ENCODE peak calls at places on chromosome 11, in five cellular contexts. One of them, this sample, is unnamed. For H3K9me3, the result is how much of the 10 kb centered on the place peaks cover.

GRCh38 chr11:133082851-133083488 is 449.3 kb downstream of the OPCML start:
- DNase-seq in right lobe of liver: peak
- DNase-seq in pancreas: peak
- DNase-seq in HAP-1: peak
- DNase-seq in CD8-positive, alpha-beta memory T cell: no peak
- DNase-seq in this sample: peak

GRCh38 chr11:1757861-1758610 is 5.7 kb downstream of the CTSD start:
- DNase-seq in right lobe of liver: peak
- DNase-seq in pancreas: no peak
- DNase-seq in HAP-1: no peak
- DNase-seq in CD8-positive, alpha-beta memory T cell: peak
- DNase-seq in this sample: no peak

GRCh38 chr11:10366568-10367331 is 61.9 kb downstream of the ADM start:
- DNase-seq in right lobe of liver: peak
- DNase-seq in pancreas: peak
- DNase-seq in HAP-1: peak
- DNase-seq in CD8-positive, alpha-beta memory T cell: no peak
- DNase-seq in this sample: peak

GRCh38 chr11:12157241-12157661 is 46.9 kb downstream of the MICAL2 start:
- DNase-seq in right lobe of liver: no peak
- DNase-seq in pancreas: no peak
- DNase-seq in HAP-1: no peak
- DNase-seq in CD8-positive, alpha-beta memory T cell: no peak
- DNase-seq in this sample: no peak

GRCh38 chr11:35305670-35306382 is 113.5 kb downstream of the SLC1A2 start:
- DNase-seq in right lobe of liver: no peak
- DNase-seq in pancreas: no peak
- DNase-seq in HAP-1: peak
- DNase-seq in CD8-positive, alpha-beta memory T cell: peak
- DNase-seq in this sample: no peak

GRCh38 chr11:95699631-95700470 is 89.7 kb downstream of the FAM76B start:
- DNase-seq in right lobe of liver: no peak
- DNase-seq in pancreas: no peak
- DNase-seq in HAP-1: no peak
- DNase-seq in CD8-positive, alpha-beta memory T cell: no peak
- DNase-seq in this sample: no peak

GRCh38 chr11:64298966-64299846 is 952 bp upstream of the CATSPERZ start:
- DNase-seq in right lobe of liver: peak
- DNase-seq in pancreas: peak
- DNase-seq in HAP-1: no peak
- DNase-seq in CD8-positive, alpha-beta memory T cell: no peak
- DNase-seq in this sample: no peak

GRCh38 chr11:10349806-10350205 is 44.9 kb downstream of the ADM start:
- DNase-seq in right lobe of liver: no peak
- DNase-seq in pancreas: no peak
- DNase-seq in HAP-1: no peak
- DNase-seq in CD8-positive, alpha-beta memory T cell: no peak
- DNase-seq in this sample: no peak

GRCh38 chr11:122756417-122756816 is 81.9 kb upstream of the CRTAM start:
- DNase-seq in right lobe of liver: peak
- DNase-seq in pancreas: no peak
- DNase-seq in HAP-1: no peak
- DNase-seq in CD8-positive, alpha-beta memory T cell: peak
- DNase-seq in this sample: no peak

GRCh38 chr11:19903620-19904069 is 191.0 kb downstream of the NAV2 start:
- DNase-seq in right lobe of liver: peak
- DNase-seq in pancreas: peak
- DNase-seq in HAP-1: peak
- DNase-seq in CD8-positive, alpha-beta memory T cell: no peak
- DNase-seq in this sample: no peak
- H3K9me3 ChIP-seq in right lobe of liver: under half
- H3K9me3 ChIP-seq in pancreas: under half
- H3K9me3 ChIP-seq in HAP-1: under half
- H3K9me3 ChIP-seq in CD8-positive, alpha-beta memory T cell: under half
- H3K9me3 ChIP-seq in this sample: under half

DNA sequence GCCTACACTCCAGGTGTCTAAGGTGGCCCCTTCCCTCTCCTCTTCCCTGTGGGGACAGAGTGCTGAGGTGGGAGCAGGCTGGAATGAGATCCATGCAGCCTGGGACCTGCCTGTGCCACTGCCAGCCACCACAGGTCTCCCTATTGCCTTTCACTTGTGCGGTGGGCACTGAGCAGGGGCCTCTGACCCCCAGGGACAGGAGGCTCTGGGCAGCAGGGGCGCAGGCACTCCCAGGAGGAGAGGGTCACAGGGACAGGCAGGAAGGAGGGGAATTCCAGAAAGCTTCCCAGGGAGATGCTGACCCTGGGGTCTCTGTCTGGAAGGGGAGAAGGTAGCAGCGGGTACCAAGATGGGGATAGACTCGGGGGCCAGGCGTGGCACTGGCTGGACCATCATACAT is 228.5 kb upstream of the B3GAT1 start:
- DNase-seq in right lobe of liver: no peak
- DNase-seq in pancreas: no peak
- DNase-seq in HAP-1: no peak
- DNase-seq in CD8-positive, alpha-beta memory T cell: no peak
- DNase-seq in this sample: no peak
- H3K9me3 ChIP-seq in right lobe of liver: under half
- H3K9me3 ChIP-seq in pancreas: under half
- H3K9me3 ChIP-seq in HAP-1: under half
- H3K9me3 ChIP-seq in CD8-positive, alpha-beta memory T cell: under half
- H3K9me3 ChIP-seq in this sample: under half

GRCh38 chr11:127616171-127616570 is 615.6 kb upstream of the KIRREL3 start:
- DNase-seq in right lobe of liver: no peak
- DNase-seq in pancreas: no peak
- DNase-seq in HAP-1: no peak
- DNase-seq in CD8-positive, alpha-beta memory T cell: no peak
- DNase-seq in this sample: no peak
- H3K9me3 ChIP-seq in right lobe of liver: under half
- H3K9me3 ChIP-seq in pancreas: under half
- H3K9me3 ChIP-seq in HAP-1: under half
- H3K9me3 ChIP-seq in CD8-positive, alpha-beta memory T cell: under half
- H3K9me3 ChIP-seq in this sample: under half

DNA sequence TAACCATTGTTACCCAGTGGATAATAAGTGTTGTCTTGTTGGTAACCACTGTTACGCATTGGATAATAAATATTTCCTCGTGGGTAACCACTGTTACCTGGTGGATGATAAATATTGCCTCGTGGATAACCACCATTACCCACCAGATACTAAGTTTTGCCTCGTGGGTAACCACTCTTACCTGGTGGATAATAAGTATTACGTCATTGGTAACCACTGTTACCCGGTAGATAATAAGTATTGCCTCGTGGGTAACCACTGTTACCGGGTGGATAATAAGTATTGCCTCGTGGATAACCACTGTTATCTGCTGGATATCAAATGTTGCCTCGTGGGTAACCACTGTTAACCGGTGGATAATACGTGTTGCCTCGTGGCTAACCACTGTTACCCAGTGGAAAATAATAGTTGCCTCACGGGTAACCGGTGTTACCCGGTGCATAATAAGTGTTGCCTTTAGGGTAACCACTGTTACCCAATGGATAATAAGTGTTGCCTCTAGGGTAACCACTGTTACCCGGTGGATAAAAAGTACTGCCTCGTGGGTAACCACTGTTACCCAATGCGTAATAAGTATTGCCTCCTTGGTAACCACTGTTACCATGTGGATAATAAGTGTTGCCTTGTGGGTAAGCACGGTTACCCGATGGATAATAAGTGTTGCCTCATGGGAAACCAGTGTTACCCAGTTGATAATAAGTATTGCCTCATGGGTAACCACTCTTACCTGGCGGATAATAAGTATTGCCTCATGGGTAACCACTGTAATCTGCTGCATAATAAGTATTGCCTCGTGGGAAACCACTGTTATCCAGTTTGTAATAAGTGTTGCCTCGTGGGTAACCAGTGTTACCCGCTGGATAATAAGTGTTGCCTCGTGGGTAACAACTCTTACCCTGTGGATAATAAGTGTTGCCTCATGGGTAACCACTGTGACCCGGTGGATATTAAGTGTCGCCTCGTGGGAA is 21.9 kb upstream of the NXPE4 start:
- DNase-seq in right lobe of liver: no peak
- DNase-seq in pancreas: no peak
- DNase-seq in HAP-1: no peak
- DNase-seq in CD8-positive, alpha-beta memory T cell: no peak
- DNase-seq in this sample: no peak
- H3K9me3 ChIP-seq in right lobe of liver: under half
- H3K9me3 ChIP-seq in pancreas: under half
- H3K9me3 ChIP-seq in HAP-1: under half
- H3K9me3 ChIP-seq in CD8-positive, alpha-beta memory T cell: under half
- H3K9me3 ChIP-seq in this sample: under half

GRCh38 chr11:41947392-41947791 is 487.9 kb upstream of the LRRC4C start:
- DNase-seq in right lobe of liver: peak
- DNase-seq in pancreas: no peak
- DNase-seq in HAP-1: no peak
- DNase-seq in CD8-positive, alpha-beta memory T cell: no peak
- DNase-seq in this sample: no peak

GRCh38 chr11:41943671-41944070 is 484.2 kb upstream of the LRRC4C start:
- DNase-seq in right lobe of liver: peak
- DNase-seq in pancreas: no peak
- DNase-seq in HAP-1: no peak
- DNase-seq in CD8-positive, alpha-beta memory T cell: no peak
- DNase-seq in this sample: no peak
- H3K9me3 ChIP-seq in right lobe of liver: under half
- H3K9me3 ChIP-seq in pancreas: under half
- H3K9me3 ChIP-seq in HAP-1: under half
- H3K9me3 ChIP-seq in CD8-positive, alpha-beta memory T cell: under half
- H3K9me3 ChIP-seq in this sample: under half

GRCh38 chr11:62472063-62472884 is 53.4 kb downstream of the SCGB1A1 start:
- DNase-seq in right lobe of liver: no peak
- DNase-seq in pancreas: no peak
- DNase-seq in HAP-1: no peak
- DNase-seq in CD8-positive, alpha-beta memory T cell: no peak
- DNase-seq in this sample: no peak

GRCh38 chr11:62482753-62483152 is 63.9 kb downstream of the AHNAK start:
- DNase-seq in right lobe of liver: no peak
- DNase-seq in pancreas: no peak
- DNase-seq in HAP-1: no peak
- DNase-seq in CD8-positive, alpha-beta memory T cell: no peak
- DNase-seq in this sample: no peak

GRCh38 chr11:62479631-62480201 is 60.9 kb downstream of the SCGB1A1 start:
- DNase-seq in right lobe of liver: no peak
- DNase-seq in pancreas: no peak
- DNase-seq in HAP-1: no peak
- DNase-seq in CD8-positive, alpha-beta memory T cell: no peak
- DNase-seq in this sample: no peak

GRCh38 chr11:62477927-62478326 is 59.1 kb downstream of the SCGB1A1 start:
- DNase-seq in right lobe of liver: no peak
- DNase-seq in pancreas: no peak
- DNase-seq in HAP-1: no peak
- DNase-seq in CD8-positive, alpha-beta memory T cell: no peak
- DNase-seq in this sample: no peak
- H3K9me3 ChIP-seq in right lobe of liver: under half
- H3K9me3 ChIP-seq in pancreas: under half
- H3K9me3 ChIP-seq in HAP-1: under half
- H3K9me3 ChIP-seq in CD8-positive, alpha-beta memory T cell: under half
- H3K9me3 ChIP-seq in this sample: under half

GRCh38 chr11:37500425-37500824 is 902.4 kb upstream of the RAG2 start:
- DNase-seq in right lobe of liver: no peak
- DNase-seq in pancreas: no peak
- DNase-seq in HAP-1: no peak
- DNase-seq in CD8-positive, alpha-beta memory T cell: no peak
- DNase-seq in this sample: no peak
- H3K9me3 ChIP-seq in right lobe of liver: under half
- H3K9me3 ChIP-seq in pancreas: under half
- H3K9me3 ChIP-seq in HAP-1: under half
- H3K9me3 ChIP-seq in CD8-positive, alpha-beta memory T cell: under half
- H3K9me3 ChIP-seq in this sample: under half

This sample was measured in T-helper 17 cell.